ENCODE peak calls at places on chromosomes 1 and 21, in four cellular contexts. I is stomach, B is transverse colon, T is hepatocyte. H is an unnamed sample.

GRCh38 chr1:16013220-16013907 is 4.5 kb downstream of the HSPB7 start:
- DNase-seq in T (peak), B (peak), I (peak), H (no peak)

GRCh38 chr1:225919906-225920305 is 4.1 kb downstream of the PYCR2 start:
- DNase-seq in T (peak), I (peak), B (peak), H (no peak)

GRCh38 chr1:192524223-192524622 is 51.4 kb upstream of the RGS1 start:
- DNase-seq in T (no peak), B (no peak), I (no peak), H (no peak)

GRCh38 chr1:209445576-209445975 is 137.9 kb upstream of the CAMK1G start:
- DNase-seq in B (no peak), I (no peak), T (no peak), H (no peak)

GRCh38 chr21:43884861-43885370 is 19.9 kb downstream of the AGPAT3 start:
- DNase-seq in I (no peak), T (no peak), B (no peak), H (no peak)

GRCh38 chr1:26626994-26627393 is 68.8 kb upstream of the ARID1A start:
- DNase-seq in T (no peak), I (no peak), B (no peak), H (no peak)

GRCh38 chr21:37974081-37974480 is 57.8 kb upstream of the KCNJ6 start:
- DNase-seq in I (no peak), B (no peak), T (no peak), H (no peak)

GRCh38 chr1:17118268-17118667 is 983 bp downstream of the PADI2 start:
- DNase-seq in T (no peak), B (peak), I (no peak), H (no peak)

GRCh38 chr1:30444404-30444803 is 279.0 kb downstream of the MATN1 start:
- DNase-seq in T (no peak), I (no peak), B (no peak), H (no peak)

GRCh38 chr1:226549937-226550670 is 1.5 kb downstream of the STUM start:
- DNase-seq in B (peak), T (peak), I (peak), H (no peak)

GRCh38 chr1:54516249-54516920 is 31.6 kb upstream of the ACOT11 start:
- DNase-seq in I (no peak), B (no peak), T (no peak), H (no peak)

GRCh38 chr1:53115403-53116306 is 26.8 kb downstream of the SLC1A7 start:
- DNase-seq in T (peak), I (peak), B (no peak), H (peak)

GRCh38 chr1:205191617-205192016 is 19.9 kb downstream of the DSTYK start:
- DNase-seq in T (no peak), B (no peak), I (no peak), H (peak)

GRCh38 chr1:212514056-212514614 is 81.4 kb downstream of the NENF start:
- DNase-seq in I (no peak), B (peak), T (no peak), H (no peak)

GRCh38 chr1:110964400-110964903 is 730 bp upstream of the LRIF1 start:
- DNase-seq in B (no peak), T (no peak), I (no peak), H (no peak)

GRCh38 chr1:110962892-110963665 is 643 bp downstream of the LRIF1 start:
- DNase-seq in B (peak), I (peak), T (peak), H (no peak)

GRCh38 chr1:110960777-110961420 is 2.8 kb downstream of the LRIF1 start:
- DNase-seq in T (no peak), B (no peak), I (no peak), H (no peak)

GRCh38 chr1:110961902-110962301 is 1.8 kb downstream of the LRIF1 start:
- DNase-seq in B (no peak), T (no peak), I (no peak), H (no peak)

GRCh38 chr1:110963666-110964399 is at the start of gene LRIF1:
- DNase-seq in T (peak), I (peak), B (peak), H (peak)
- TF ChIP-seq CTCF in T (no peak), I (no peak), B (peak), H (no peak)

GRCh38 chr1:93448292-93448982 is 519 bp downstream of the FNBP1L start:
- DNase-seq in I (peak), B (peak), T (peak), H (peak)
- TF ChIP-seq CTCF in I (no peak), B (no peak), T (peak), H (no peak)

DNA sequence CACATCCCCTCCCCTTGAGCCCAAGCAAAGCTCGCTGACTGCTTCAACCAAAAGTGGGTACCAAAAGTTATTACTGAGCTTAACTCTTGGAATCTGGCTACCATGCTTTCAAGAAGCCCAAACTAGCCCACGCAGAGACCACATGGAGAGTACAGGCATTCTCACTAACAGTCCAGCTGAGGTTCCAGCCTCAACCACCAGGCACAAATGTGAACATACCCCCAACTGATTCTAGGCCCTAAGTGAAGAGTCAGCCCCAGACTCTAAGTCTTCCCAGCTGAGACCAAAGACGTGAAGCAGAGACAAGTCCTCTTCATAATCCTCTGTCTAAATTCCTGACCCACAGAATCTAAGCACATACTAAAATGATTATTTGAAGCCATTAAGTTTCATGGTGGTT is 36.8 kb downstream of the EVI5 start:
- DNase-seq in B (no peak), I (no peak), T (no peak), H (no peak)
- TF ChIP-seq CTCF in B (no peak), I (no peak), T (no peak), H (no peak)

GRCh38 chr1:99531578-99532570 is 114.0 kb upstream of the PALMD start:
- DNase-seq in T (no peak), B (no peak), I (no peak), H (no peak)

GRCh38 chr1:99525313-99525712 is 120.6 kb upstream of the PALMD start:
- DNase-seq in B (no peak), I (no peak), T (no peak), H (no peak)

GRCh38 chr1:99529002-99529401 is 116.9 kb upstream of the PALMD start:
- DNase-seq in T (no peak), I (no peak), B (no peak), H (no peak)

GRCh38 chr1:99527545-99527944 is 118.4 kb upstream of the PALMD start:
- DNase-seq in I (no peak), T (no peak), B (no peak), H (no peak)

GRCh38 chr1:99527078-99527477 is 118.8 kb upstream of the PALMD start:
- DNase-seq in I (no peak), B (no peak), T (peak), H (no peak)
- TF ChIP-seq CTCF in I (no peak), B (no peak), T (peak), H (peak)

GRCh38 chr1:241229711-241230110 is 127.3 kb downstream of the RGS7 start:
- DNase-seq in B (no peak), T (no peak), I (no peak), H (no peak)
- TF ChIP-seq CTCF in B (no peak), T (no peak), I (no peak), H (no peak)

GRCh38 chr1:238401138-238401537 is 510.4 kb upstream of the ZP4 start:
- DNase-seq in B (no peak), I (no peak), T (no peak), H (no peak)
- TF ChIP-seq CTCF in B (no peak), I (no peak), T (no peak), H (no peak)

DNA sequence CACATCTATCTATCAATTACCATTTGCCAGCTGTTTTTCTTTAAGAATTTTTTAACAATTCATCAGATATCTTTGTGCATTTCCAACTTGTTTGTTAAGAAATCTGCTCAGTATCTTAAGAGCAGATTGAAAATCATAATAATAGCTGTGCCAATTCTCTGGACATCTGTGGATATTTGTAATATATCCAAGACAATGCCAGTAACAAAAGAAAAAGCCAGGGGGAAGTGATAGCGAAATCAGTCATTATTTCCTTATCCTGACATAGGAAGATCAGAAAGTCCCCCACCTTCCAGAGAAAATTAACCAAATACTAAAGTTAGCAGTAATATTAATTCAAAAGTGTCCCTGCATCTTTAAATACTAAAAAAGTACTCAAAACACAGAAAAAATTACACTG is 217.1 kb downstream of the RERE start:
- DNase-seq in B (no peak), T (no peak), I (no peak), H (no peak)
- TF ChIP-seq CTCF in B (no peak), T (no peak), I (no peak), H (no peak)

GRCh38 chr1:167146903-167147539 is 53.1 kb downstream of the STYXL2 start:
- DNase-seq in T (no peak), I (no peak), B (no peak), H (no peak)

GRCh38 chr1:167148388-167148787 is 54.5 kb downstream of the STYXL2 start:
- DNase-seq in B (no peak), T (no peak), I (no peak), H (no peak)

GRCh38 chr1:167145965-167146364 is 52.1 kb downstream of the STYXL2 start:
- DNase-seq in I (no peak), B (no peak), T (no peak), H (no peak)

GRCh38 chr1:167152192-167152876 is 58.5 kb downstream of the STYXL2 start:
- DNase-seq in T (no peak), B (no peak), I (no peak), H (no peak)

GRCh38 chr1:167150434-167150833 is 56.6 kb downstream of the STYXL2 start:
- DNase-seq in B (no peak), T (no peak), I (no peak), H (no peak)
- TF ChIP-seq CTCF in B (no peak), T (no peak), I (no peak), H (no peak)

H was measured in D721Med.